ENCODE peak calls at places on chromosomes 16 and 17, in five cellular contexts. One of them, this sample, is unnamed.
A peak's percentile ranks its signal among the peaks of the same experiment; 100 is the strongest.

GRCh38 chr16:72050769-72051464 is 3.4 kb upstream of the HP start:
- DNase-seq in stomach: no peak
- DNase-seq in esophagus squamous epithelium: no peak
- DNase-seq in Peyer's patch: no peak
- DNase-seq in gastrocnemius medialis: peak; percentile 87
- DNase-seq in this sample: no peak

GRCh38 chr16:85172465-85173071 is 60.3 kb upstream of the CIBAR2 start:
- DNase-seq in stomach: no peak
- DNase-seq in esophagus squamous epithelium: no peak
- DNase-seq in Peyer's patch: no peak
- DNase-seq in gastrocnemius medialis: peak; percentile 81
- DNase-seq in this sample: no peak

GRCh38 chr17:80907281-80907680 is 84.4 kb upstream of the CHMP6 start:
- DNase-seq in stomach: no peak
- DNase-seq in esophagus squamous epithelium: no peak
- DNase-seq in Peyer's patch: no peak
- DNase-seq in gastrocnemius medialis: no peak
- DNase-seq in this sample: no peak

GRCh38 chr17:80112471-80113032 is 11.2 kb downstream of the GAA start:
- DNase-seq in stomach: peak; percentile 17
- DNase-seq in esophagus squamous epithelium: no peak
- DNase-seq in Peyer's patch: no peak
- DNase-seq in gastrocnemius medialis: no peak
- DNase-seq in this sample: no peak

GRCh38 chr17:83103200-83103937 is 24.0 kb downstream of the METRNL start:
- DNase-seq in stomach: peak; percentile 83
- DNase-seq in esophagus squamous epithelium: no peak
- DNase-seq in Peyer's patch: no peak
- DNase-seq in gastrocnemius medialis: peak; percentile 85
- DNase-seq in this sample: peak; percentile 40

GRCh38 chr17:27417596-27418365 is 38.5 kb upstream of the KSR1 start:
- DNase-seq in stomach: no peak
- DNase-seq in esophagus squamous epithelium: no peak
- DNase-seq in Peyer's patch: no peak
- DNase-seq in gastrocnemius medialis: no peak
- DNase-seq in this sample: no peak

GRCh38 chr16:25257956-25258855 is 561 bp upstream of the ZKSCAN2 start:
- DNase-seq in stomach: peak; percentile 82
- DNase-seq in esophagus squamous epithelium: peak; percentile 56
- DNase-seq in Peyer's patch: peak; percentile 75
- DNase-seq in gastrocnemius medialis: peak; percentile 85
- DNase-seq in this sample: peak; percentile 61

GRCh38 chr16:60991886-60992285 is 1044.4 kb downstream of the CDH8 start:
- DNase-seq in stomach: no peak
- DNase-seq in esophagus squamous epithelium: no peak
- DNase-seq in Peyer's patch: no peak
- DNase-seq in gastrocnemius medialis: no peak
- DNase-seq in this sample: no peak

GRCh38 chr17:12691173-12691572 is 25.5 kb downstream of the MYOCD start:
- DNase-seq in stomach: no peak
- DNase-seq in esophagus squamous epithelium: no peak
- DNase-seq in Peyer's patch: no peak
- DNase-seq in gastrocnemius medialis: peak; percentile 14
- DNase-seq in this sample: no peak

GRCh38 chr17:36850794-36851193 is 86.5 kb upstream of the LHX1 start:
- DNase-seq in stomach: no peak
- DNase-seq in esophagus squamous epithelium: no peak
- DNase-seq in Peyer's patch: no peak
- DNase-seq in gastrocnemius medialis: no peak
- DNase-seq in this sample: no peak

GRCh38 chr17:30332057-30332542 is 1.8 kb downstream of the TMIGD1 start:
- DNase-seq in stomach: no peak
- DNase-seq in esophagus squamous epithelium: no peak
- DNase-seq in Peyer's patch: no peak
- DNase-seq in gastrocnemius medialis: no peak
- DNase-seq in this sample: no peak

GRCh38 chr16:29820730-29821662 is 734 bp downstream of the MVP start:
- DNase-seq in stomach: peak; percentile 86
- DNase-seq in esophagus squamous epithelium: no peak
- DNase-seq in Peyer's patch: peak; percentile 72
- DNase-seq in gastrocnemius medialis: peak; percentile 52
- DNase-seq in this sample: peak; percentile 61

GRCh38 chr16:29824589-29825144 is 4.4 kb downstream of the MVP start:
- DNase-seq in stomach: no peak
- DNase-seq in esophagus squamous epithelium: no peak
- DNase-seq in Peyer's patch: no peak
- DNase-seq in gastrocnemius medialis: no peak
- DNase-seq in this sample: no peak

GRCh38 chr16:29826342-29826695 is 6.1 kb downstream of the MVP start:
- DNase-seq in stomach: no peak
- DNase-seq in esophagus squamous epithelium: no peak
- DNase-seq in Peyer's patch: no peak
- DNase-seq in gastrocnemius medialis: no peak
- DNase-seq in this sample: no peak

GRCh38 chr16:29821663-29822115 is 1.4 kb downstream of the MVP start:
- DNase-seq in stomach: peak; percentile 40
- DNase-seq in esophagus squamous epithelium: no peak
- DNase-seq in Peyer's patch: no peak
- DNase-seq in gastrocnemius medialis: no peak
- DNase-seq in this sample: no peak

DNA sequence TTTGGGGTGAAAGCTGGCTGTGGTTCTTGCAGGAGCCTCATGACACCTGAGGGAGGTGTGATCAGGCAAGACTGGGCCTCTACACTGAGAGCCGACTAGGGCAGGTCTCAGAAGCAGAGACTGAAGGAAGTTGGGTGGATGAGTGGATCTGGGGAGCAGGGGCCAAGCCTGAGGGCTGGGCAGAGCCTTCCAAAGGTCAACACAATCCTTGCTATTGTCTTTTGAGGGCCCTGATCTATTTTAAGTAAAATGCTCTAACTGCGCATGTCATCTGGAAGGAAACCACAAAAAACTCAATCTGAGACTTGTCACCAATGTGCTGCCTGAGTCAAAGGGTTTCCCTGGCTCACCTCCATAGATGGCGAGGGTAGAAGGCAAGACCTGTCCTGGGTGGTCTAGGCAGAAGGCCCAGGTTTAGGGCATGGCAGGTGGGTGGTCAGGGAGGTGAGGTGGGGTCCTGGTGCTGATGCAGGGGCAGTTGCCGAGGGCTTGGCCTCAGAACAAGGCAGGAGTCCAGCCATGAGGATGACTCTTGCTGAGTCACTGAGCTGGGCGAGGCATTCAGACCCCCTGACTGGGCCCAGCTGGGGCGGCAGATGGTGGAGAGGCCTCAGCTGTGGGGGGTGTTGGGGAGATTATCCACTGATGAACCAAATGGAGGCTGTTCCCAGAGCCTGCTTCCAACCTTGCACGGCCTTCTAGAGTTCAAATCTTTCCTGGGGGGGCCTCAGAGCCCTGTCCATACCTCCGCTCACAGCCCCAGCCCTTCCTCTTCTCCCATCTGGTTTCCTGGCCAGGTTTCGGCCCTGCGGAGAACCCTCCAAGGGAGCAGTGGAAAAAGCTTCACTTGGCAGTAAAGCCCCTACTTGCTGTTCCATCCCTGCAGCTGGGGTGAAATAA is 5.1 kb downstream of the MVP start:
- DNase-seq in stomach: no peak
- DNase-seq in esophagus squamous epithelium: no peak
- DNase-seq in Peyer's patch: no peak
- DNase-seq in gastrocnemius medialis: no peak
- DNase-seq in this sample: no peak
- TF ChIP-seq POLR2A in stomach: no peak
- TF ChIP-seq POLR2A in esophagus squamous epithelium: no peak
- TF ChIP-seq POLR2A in Peyer's patch: peak; percentile 49
- TF ChIP-seq POLR2A in gastrocnemius medialis: no peak
- TF ChIP-seq POLR2A in this sample: no peak

GRCh38 chr16:14632693-14633569 is at the start of gene BFAR:
- DNase-seq in stomach: peak; percentile 99
- DNase-seq in esophagus squamous epithelium: peak; percentile 94
- DNase-seq in Peyer's patch: peak; percentile 99
- DNase-seq in gastrocnemius medialis: peak; percentile 99
- DNase-seq in this sample: peak; percentile 98
- TF ChIP-seq CTCF in stomach: no peak
- TF ChIP-seq CTCF in esophagus squamous epithelium: no peak
- TF ChIP-seq CTCF in Peyer's patch: no peak
- TF ChIP-seq CTCF in gastrocnemius medialis: no peak
- TF ChIP-seq CTCF in this sample: no peak

GRCh38 chr17:31580331-31581021 is 189.0 kb downstream of the RAB11FIP4 start:
- DNase-seq in stomach: peak; percentile 44
- DNase-seq in esophagus squamous epithelium: no peak
- DNase-seq in Peyer's patch: no peak
- DNase-seq in gastrocnemius medialis: peak; percentile 36
- DNase-seq in this sample: no peak
- TF ChIP-seq POLR2A in stomach: no peak
- TF ChIP-seq POLR2A in esophagus squamous epithelium: no peak
- TF ChIP-seq POLR2A in Peyer's patch: no peak
- TF ChIP-seq POLR2A in gastrocnemius medialis: no peak
- TF ChIP-seq POLR2A in this sample: no peak

DNA sequence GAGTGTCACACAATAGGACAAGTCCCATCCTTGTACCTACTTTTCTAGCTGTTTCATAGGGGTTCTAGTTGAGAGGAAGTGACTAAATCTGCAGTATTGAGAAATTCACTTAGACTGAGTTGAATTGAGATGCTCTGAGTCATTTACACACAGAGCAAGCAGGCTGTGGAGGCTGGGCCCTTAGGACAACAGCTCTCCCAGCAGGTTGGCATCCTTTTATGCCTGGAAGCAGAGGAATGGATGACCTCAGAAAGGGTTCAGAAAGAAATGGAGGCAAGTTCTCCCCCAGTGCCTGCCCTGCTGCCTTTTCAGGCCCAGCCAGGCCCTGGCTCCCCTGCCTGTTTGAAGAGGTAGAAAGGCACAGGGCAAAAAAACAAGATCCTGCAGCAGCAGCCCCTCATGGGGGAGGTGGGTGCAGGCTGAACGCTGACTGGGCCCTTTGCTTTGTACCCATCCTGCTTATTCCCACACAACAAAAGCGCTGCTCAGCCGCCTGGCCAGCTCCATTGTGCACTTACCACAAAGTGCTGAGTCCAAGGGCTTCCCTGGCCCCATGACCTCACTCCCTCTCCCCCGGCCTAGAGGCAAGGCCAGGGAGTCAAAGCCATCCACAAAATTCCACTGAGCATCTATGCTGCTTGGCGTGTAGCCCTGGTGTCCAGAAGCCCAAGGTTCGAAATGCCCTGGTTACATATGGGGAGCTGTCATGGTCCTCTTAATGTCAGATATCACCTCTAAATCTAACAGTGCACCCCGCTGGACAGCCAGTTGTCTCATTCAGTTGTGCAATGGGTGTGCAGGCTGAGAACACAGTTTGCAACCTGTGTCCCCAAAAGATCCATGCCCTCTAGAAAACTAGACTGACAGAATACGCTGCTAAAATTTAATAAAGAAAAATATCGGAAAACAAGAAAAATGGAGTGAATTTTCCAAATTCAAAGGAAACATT is 5.4 kb upstream of the CRYBA1 start:
- DNase-seq in stomach: no peak
- DNase-seq in esophagus squamous epithelium: no peak
- DNase-seq in Peyer's patch: no peak
- DNase-seq in gastrocnemius medialis: peak; percentile 29
- DNase-seq in this sample: no peak
- TF ChIP-seq CTCF in stomach: no peak
- TF ChIP-seq CTCF in esophagus squamous epithelium: no peak
- TF ChIP-seq CTCF in Peyer's patch: no peak
- TF ChIP-seq CTCF in gastrocnemius medialis: no peak
- TF ChIP-seq CTCF in this sample: no peak

DNA sequence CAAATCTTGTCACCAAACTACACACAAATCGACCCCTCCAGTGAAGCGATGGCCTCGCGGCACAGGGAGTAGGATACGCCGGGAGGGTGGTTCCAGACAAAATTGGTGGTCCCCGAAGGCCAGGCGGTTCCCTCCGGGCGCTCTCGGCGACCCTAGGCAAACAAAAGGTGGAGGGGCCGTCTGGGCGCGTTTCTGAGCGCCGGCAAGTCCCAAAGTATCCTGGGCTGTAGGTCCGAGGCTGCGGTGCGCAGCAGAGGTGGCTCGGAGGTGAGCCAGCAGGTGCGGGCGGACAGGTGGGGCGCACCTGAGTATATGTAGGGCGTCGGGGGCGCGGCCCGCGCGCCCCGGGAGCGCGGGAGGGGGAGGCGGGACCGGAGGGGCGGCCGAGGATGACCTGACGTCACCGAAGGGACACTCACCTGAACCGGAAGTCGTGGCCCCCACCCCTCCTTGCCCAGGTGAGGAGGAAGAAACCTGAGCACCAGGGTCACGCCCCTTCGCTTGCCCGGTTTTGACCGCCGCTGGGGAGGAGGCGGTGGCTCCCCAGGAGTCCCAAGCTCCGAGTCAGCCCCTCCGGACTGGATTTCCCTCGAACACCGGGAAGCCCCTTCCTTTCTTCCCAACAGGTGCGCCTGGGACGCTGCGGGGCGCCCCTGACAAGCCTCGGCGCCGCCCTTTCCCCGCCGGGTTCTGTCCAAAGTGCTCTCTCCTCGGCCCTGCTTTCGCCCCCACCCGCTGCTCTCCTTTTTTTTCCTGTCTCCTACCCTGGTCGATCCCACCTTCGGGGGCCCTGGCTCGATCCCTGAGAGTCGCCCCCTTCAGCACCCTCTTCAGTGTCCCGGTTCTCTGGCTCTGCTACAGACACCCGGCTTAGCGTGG is at the start of gene CLDN7:
- DNase-seq in stomach: peak; percentile 52
- DNase-seq in esophagus squamous epithelium: no peak
- DNase-seq in Peyer's patch: peak; percentile 30
- DNase-seq in gastrocnemius medialis: no peak
- DNase-seq in this sample: peak; percentile 71
- TF ChIP-seq POLR2A in stomach: no peak
- TF ChIP-seq POLR2A in esophagus squamous epithelium: peak; percentile 69
- TF ChIP-seq POLR2A in Peyer's patch: peak; percentile 98
- TF ChIP-seq POLR2A in gastrocnemius medialis: no peak
- TF ChIP-seq POLR2A in this sample: peak; percentile 74

GRCh38 chr17:32876414-32877163 is at the start of gene MYO1D:
- DNase-seq in stomach: peak; percentile 79
- DNase-seq in esophagus squamous epithelium: no peak
- DNase-seq in Peyer's patch: peak; percentile 76
- DNase-seq in gastrocnemius medialis: peak; percentile 17
- DNase-seq in this sample: peak; percentile 53
- TF ChIP-seq CTCF in stomach: no peak
- TF ChIP-seq CTCF in esophagus squamous epithelium: peak; percentile 42
- TF ChIP-seq CTCF in Peyer's patch: peak; percentile 59
- TF ChIP-seq CTCF in gastrocnemius medialis: peak; percentile 35
- TF ChIP-seq CTCF in this sample: no peak